ENCODE peak calls at places on chromosomes 5 and 9, in five cellular contexts. One of them, this sample, is unnamed.

GRCh38 chr5:176173647-176174046 is 64.6 kb upstream of the SIMC1 start:
- DNase-seq in HCT116: no peak
- DNase-seq in psoas muscle: no peak
- DNase-seq in CD8-positive, alpha-beta T cell: no peak
- DNase-seq in neural progenitor cell: no peak
- DNase-seq in this sample: no peak

GRCh38 chr5:177469061-177469628 is 4.3 kb downstream of the DBN1 start:
- DNase-seq in CD8-positive, alpha-beta T cell: no peak
- DNase-seq in psoas muscle: peak; percentile 75
- DNase-seq in HCT116: no peak
- DNase-seq in neural progenitor cell: peak; percentile 65
- DNase-seq in this sample: no peak

GRCh38 chr5:107365355-107366109 is 305.2 kb downstream of the EFNA5 start:
- DNase-seq in neural progenitor cell: no peak
- DNase-seq in psoas muscle: no peak
- DNase-seq in HCT116: no peak
- DNase-seq in CD8-positive, alpha-beta T cell: no peak
- DNase-seq in this sample: no peak

GRCh38 chr9:20472646-20473045 is 149.7 kb downstream of the MLLT3 start:
- DNase-seq in CD8-positive, alpha-beta T cell: no peak
- DNase-seq in neural progenitor cell: no peak
- DNase-seq in psoas muscle: no peak
- DNase-seq in HCT116: no peak
- DNase-seq in this sample: no peak

GRCh38 chr5:9173281-9174048 is 372.4 kb downstream of the SEMA5A start:
- DNase-seq in neural progenitor cell: no peak
- DNase-seq in HCT116: no peak
- DNase-seq in CD8-positive, alpha-beta T cell: no peak
- DNase-seq in psoas muscle: no peak
- DNase-seq in this sample: no peak

GRCh38 chr9:123395276-123396006 is 39.4 kb downstream of the CRB2 start:
- DNase-seq in HCT116: no peak
- DNase-seq in psoas muscle: no peak
- DNase-seq in neural progenitor cell: peak; percentile 34
- DNase-seq in CD8-positive, alpha-beta T cell: no peak
- DNase-seq in this sample: no peak

GRCh38 chr9:84781431-84781830 is 111.9 kb downstream of the NTRK2 start:
- DNase-seq in psoas muscle: no peak
- DNase-seq in neural progenitor cell: peak; percentile 38
- DNase-seq in HCT116: no peak
- DNase-seq in CD8-positive, alpha-beta T cell: no peak
- DNase-seq in this sample: no peak

GRCh38 chr5:159826351-159827222 is 89.7 kb upstream of the ADRA1B start:
- DNase-seq in CD8-positive, alpha-beta T cell: no peak
- DNase-seq in HCT116: peak; percentile 81
- DNase-seq in psoas muscle: peak; percentile 89
- DNase-seq in neural progenitor cell: no peak
- DNase-seq in this sample: peak; percentile 32

GRCh38 chr5:10310073-10310779 is 2.5 kb upstream of the CMBL start:
- DNase-seq in CD8-positive, alpha-beta T cell: no peak
- DNase-seq in psoas muscle: peak; percentile 67
- DNase-seq in HCT116: peak; percentile 69
- DNase-seq in neural progenitor cell: no peak
- DNase-seq in this sample: no peak

GRCh38 chr5:135964670-135965320 is 10.0 kb upstream of the LECT2 start:
- DNase-seq in psoas muscle: no peak
- DNase-seq in neural progenitor cell: no peak
- DNase-seq in HCT116: no peak
- DNase-seq in CD8-positive, alpha-beta T cell: no peak
- DNase-seq in this sample: no peak
- TF ChIP-seq CTCF in psoas muscle: no peak
- TF ChIP-seq CTCF in neural progenitor cell: no peak
- TF ChIP-seq CTCF in HCT116: no peak
- TF ChIP-seq CTCF in CD8-positive, alpha-beta T cell: no peak
- TF ChIP-seq CTCF in this sample: no peak

DNA sequence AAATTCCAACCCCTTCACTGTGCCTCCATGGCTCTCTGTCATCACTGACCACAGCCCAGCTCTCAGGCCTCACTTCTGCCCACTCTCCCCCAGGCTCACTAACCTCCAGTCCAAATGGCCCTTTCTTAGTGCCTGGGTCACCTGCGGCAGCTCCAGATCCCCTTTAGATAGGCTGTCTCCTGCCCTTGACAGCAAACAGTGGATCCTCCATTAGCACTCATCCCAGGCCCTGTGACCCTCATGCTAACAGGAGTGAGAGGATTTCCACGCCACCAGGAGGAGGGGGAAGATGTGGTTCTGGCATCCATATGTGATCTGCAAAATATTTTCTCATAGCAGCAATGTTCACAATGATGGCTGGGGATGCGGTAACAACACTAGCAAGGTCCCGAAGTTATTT is 139.4 kb downstream of the DCP2 start:
- DNase-seq in CD8-positive, alpha-beta T cell: no peak
- DNase-seq in neural progenitor cell: no peak
- DNase-seq in HCT116: no peak
- DNase-seq in psoas muscle: no peak
- DNase-seq in this sample: no peak
- H3K36me3 ChIP-seq in CD8-positive, alpha-beta T cell: no peaks in the 10 kb centered on the region
- H3K36me3 ChIP-seq in neural progenitor cell: no peaks in the 10 kb centered on the region
- H3K36me3 ChIP-seq in HCT116: no peaks in the 10 kb centered on the region
- H3K36me3 ChIP-seq in psoas muscle: no peaks in the 10 kb centered on the region
- H3K36me3 ChIP-seq in this sample: no peaks in the 10 kb centered on the region

DNA sequence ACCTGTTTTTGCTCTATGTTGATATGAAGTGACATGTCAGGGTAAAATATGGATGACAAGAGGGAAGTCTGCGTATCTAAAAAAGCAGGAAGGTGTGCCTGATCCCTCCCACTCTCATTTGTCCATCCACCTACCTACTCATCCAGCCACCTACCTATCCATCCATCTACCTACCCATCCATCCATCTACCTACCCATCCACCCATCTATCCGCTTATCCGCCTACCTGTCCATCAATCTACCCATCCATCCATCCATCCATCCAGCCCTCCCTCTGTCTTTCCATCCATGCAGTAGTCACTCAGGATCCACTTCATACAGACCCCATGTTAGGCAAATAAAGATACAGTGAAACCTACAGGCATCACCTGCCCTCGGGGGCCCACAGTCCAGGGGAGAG is 32.4 kb downstream of the LMX1B start:
- DNase-seq in CD8-positive, alpha-beta T cell: no peak
- DNase-seq in neural progenitor cell: no peak
- DNase-seq in psoas muscle: no peak
- DNase-seq in HCT116: no peak
- DNase-seq in this sample: no peak
- H3K27me3 ChIP-seq in CD8-positive, alpha-beta T cell: peaks cover 2% of the 10 kb centered on the region
- H3K27me3 ChIP-seq in neural progenitor cell: peaks cover 99% of the 10 kb centered on the region
- H3K27me3 ChIP-seq in psoas muscle: peaks cover 52% of the 10 kb centered on the region
- H3K27me3 ChIP-seq in HCT116: no peaks in the 10 kb centered on the region
- H3K27me3 ChIP-seq in this sample: peaks cover 12% of the 10 kb centered on the region

GRCh38 chr9:5895782-5896181 is 5.1 kb downstream of the MLANA start:
- DNase-seq in psoas muscle: peak; percentile 57
- DNase-seq in CD8-positive, alpha-beta T cell: no peak
- DNase-seq in neural progenitor cell: no peak
- DNase-seq in HCT116: no peak
- DNase-seq in this sample: no peak
- TF ChIP-seq CTCF in psoas muscle: no peak
- TF ChIP-seq CTCF in CD8-positive, alpha-beta T cell: no peak
- TF ChIP-seq CTCF in neural progenitor cell: no peak
- TF ChIP-seq CTCF in HCT116: no peak
- TF ChIP-seq CTCF in this sample: no peak

GRCh38 chr9:93471135-93471534 is 17.8 kb upstream of the FAM120AOS start:
- DNase-seq in CD8-positive, alpha-beta T cell: no peak
- DNase-seq in neural progenitor cell: no peak
- DNase-seq in psoas muscle: no peak
- DNase-seq in HCT116: no peak
- DNase-seq in this sample: no peak
- H3K36me3 ChIP-seq in CD8-positive, alpha-beta T cell: peaks cover 11% of the 10 kb centered on the region
- H3K36me3 ChIP-seq in neural progenitor cell: no peaks in the 10 kb centered on the region
- H3K36me3 ChIP-seq in psoas muscle: no peaks in the 10 kb centered on the region
- H3K36me3 ChIP-seq in HCT116: peaks cover 8% of the 10 kb centered on the region
- H3K36me3 ChIP-seq in this sample: peaks cover 2% of the 10 kb centered on the region

GRCh38 chr9:135330685-135331590 is 148.6 kb upstream of the PPP1R26 start:
- DNase-seq in HCT116: no peak
- DNase-seq in neural progenitor cell: no peak
- DNase-seq in psoas muscle: no peak
- DNase-seq in CD8-positive, alpha-beta T cell: no peak
- DNase-seq in this sample: no peak
- H3K27me3 ChIP-seq in HCT116: no peaks in the 10 kb centered on the region
- H3K27me3 ChIP-seq in neural progenitor cell: no peaks in the 10 kb centered on the region
- H3K27me3 ChIP-seq in psoas muscle: peaks cover 24% of the 10 kb centered on the region
- H3K27me3 ChIP-seq in CD8-positive, alpha-beta T cell: no peaks in the 10 kb centered on the region
- H3K27me3 ChIP-seq in this sample: no peaks in the 10 kb centered on the region

GRCh38 chr5:149754481-149754880 is 24.4 kb downstream of the PPARGC1B start:
- DNase-seq in neural progenitor cell: no peak
- DNase-seq in psoas muscle: no peak
- DNase-seq in CD8-positive, alpha-beta T cell: no peak
- DNase-seq in HCT116: no peak
- DNase-seq in this sample: no peak
- TF ChIP-seq CTCF in neural progenitor cell: no peak
- TF ChIP-seq CTCF in psoas muscle: no peak
- TF ChIP-seq CTCF in CD8-positive, alpha-beta T cell: no peak
- TF ChIP-seq CTCF in HCT116: no peak
- TF ChIP-seq CTCF in this sample: no peak

GRCh38 chr9:37587521-37587920 is 4.9 kb downstream of the TOMM5 start:
- DNase-seq in neural progenitor cell: no peak
- DNase-seq in HCT116: no peak
- DNase-seq in CD8-positive, alpha-beta T cell: no peak
- DNase-seq in psoas muscle: no peak
- DNase-seq in this sample: no peak

GRCh38 chr9:37583522-37584121 is 7.4 kb upstream of the FBXO10 start:
- DNase-seq in HCT116: no peak
- DNase-seq in psoas muscle: no peak
- DNase-seq in neural progenitor cell: no peak
- DNase-seq in CD8-positive, alpha-beta T cell: no peak
- DNase-seq in this sample: no peak

DNA sequence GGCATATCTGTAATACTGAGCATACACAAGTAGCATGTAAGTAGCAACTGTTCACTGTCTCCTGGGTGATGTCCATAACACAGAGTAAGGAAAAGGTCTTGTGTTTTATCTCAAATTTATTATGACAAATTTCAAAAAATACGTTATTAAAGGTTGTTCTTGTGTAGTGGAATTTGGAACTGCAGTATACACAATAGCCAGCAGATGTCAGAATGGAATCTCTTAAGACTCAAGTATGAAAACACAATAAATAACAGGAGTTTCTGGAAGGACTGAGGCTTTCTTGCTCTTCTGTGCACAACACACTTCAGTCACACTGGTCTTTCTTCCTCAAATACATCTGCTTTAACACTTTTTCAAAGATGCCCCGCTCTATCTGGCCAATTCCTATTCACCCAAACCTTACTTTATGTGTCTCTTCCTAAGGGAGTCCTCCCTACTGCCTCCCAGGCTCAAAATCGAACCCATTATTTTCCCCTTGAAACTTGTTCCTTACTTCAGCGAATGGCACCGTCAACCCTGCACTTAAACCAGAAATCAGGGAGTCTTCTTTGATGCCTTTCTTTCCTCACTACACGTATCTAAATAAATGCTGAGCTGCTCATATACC is 6.5 kb upstream of the FBXO10 start:
- DNase-seq in CD8-positive, alpha-beta T cell: no peak
- DNase-seq in neural progenitor cell: peak; percentile 55
- DNase-seq in HCT116: peak; percentile 42
- DNase-seq in psoas muscle: no peak
- DNase-seq in this sample: no peak
- H3K36me3 ChIP-seq in CD8-positive, alpha-beta T cell: peaks cover 26% of the 10 kb centered on the region
- H3K36me3 ChIP-seq in neural progenitor cell: peaks cover 27% of the 10 kb centered on the region
- H3K36me3 ChIP-seq in HCT116: peaks cover 62% of the 10 kb centered on the region
- H3K36me3 ChIP-seq in psoas muscle: peaks cover 12% of the 10 kb centered on the region
- H3K36me3 ChIP-seq in this sample: peaks cover 15% of the 10 kb centered on the region